ENCODE peak calls at places on chromosomes 4 and X, in ten cellular contexts. X is tibial nerve, L is GM12865, V is psoas muscle, E is AG04450, H is mammary epithelial cell, C is right atrium auricular region, Q is cardiac fibroblast, T is brain microvascular endothelial cell, K is fibroblast of pulmonary artery. S is an unnamed sample.

GRCh38 chr4:7295201-7295916 is 103.0 kb downstream of the SORCS2 start:
- DNase-seq in X (peak), L (no peak), V (peak), E (no peak), H (no peak), C (no peak), Q (peak), T (no peak), K (peak), S (peak)

GRCh38 chr4:117773067-117773946 is 261.0 kb upstream of the NDST3 start:
- DNase-seq in X (no peak), L (no peak), V (no peak), E (no peak), H (no peak), C (no peak), Q (no peak), T (no peak), K (no peak), S (no peak)

GRCh38 chr4:5710962-5711478 is at the start of gene EVC:
- DNase-seq in X (peak), L (no peak), V (peak), E (peak), H (peak), C (peak), Q (peak), T (peak), K (peak), S (peak)

GRCh38 chr4:141657550-141657949 is 21.2 kb downstream of the IL15 start:
- DNase-seq in X (no peak), L (no peak), V (no peak), E (no peak), H (no peak), C (no peak), Q (no peak), T (no peak), K (no peak), S (no peak)

GRCh38 chr4:138410266-138410665 is 168.1 kb upstream of the SLC7A11 start:
- DNase-seq in X (no peak), L (peak), V (no peak), E (no peak), H (no peak), C (no peak), Q (no peak), T (no peak), K (no peak), S (no peak)

GRCh38 chr4:168019019-168019651 is 73.2 kb upstream of the ANXA10 start:
- DNase-seq in X (no peak), L (no peak), V (no peak), E (peak), H (peak), C (no peak), Q (peak), T (peak), K (peak), S (no peak)

GRCh38 chr4:99852199-99852718 is 35.6 kb downstream of the DAPP1 start:
- DNase-seq in X (no peak), L (peak), V (no peak), E (no peak), H (no peak), C (no peak), Q (no peak), T (no peak), K (no peak), S (no peak)

GRCh38 chr4:140309124-140309870 is 64.1 kb upstream of the SCOC start:
- DNase-seq in X (no peak), L (no peak), V (no peak), E (no peak), H (peak), C (no peak), Q (no peak), T (peak), K (peak), S (no peak)

GRCh38 chr4:70992354-70992753 is 1.1 kb upstream of the DCK start:
- DNase-seq in X (no peak), L (peak), V (no peak), E (no peak), H (peak), C (no peak), Q (no peak), T (no peak), K (no peak), S (no peak)

GRCh38 chrX:2705036-2705435 is 13.9 kb downstream of the CD99 start:
- DNase-seq in X (peak), L (no peak), V (no peak), E (no peak), H (no peak), C (no peak), Q (peak), T (no peak), K (peak), S (no peak)

GRCh38 chrX:132292753-132293152 is 73.5 kb upstream of the RAP2C start:
- DNase-seq in X (peak), L (peak), V (no peak), E (peak), H (peak), C (no peak), Q (peak), T (peak), K (peak), S (peak)

GRCh38 chr4:82469776-82470345 is 39.5 kb downstream of the ENOPH1 start:
- DNase-seq in X (no peak), L (no peak), V (no peak), E (peak), H (peak), C (no peak), Q (peak), T (peak), K (peak), S (no peak)

GRCh38 chr4:169283114-169283509 is 12.4 kb upstream of the SH3RF1 start:
- DNase-seq in X (no peak), L (no peak), V (no peak), E (peak), H (peak), C (no peak), Q (peak), T (peak), K (peak), S (no peak)

GRCh38 chr4:185128272-185129119 is 14.6 kb upstream of the SLC25A4 start:
- DNase-seq in X (no peak), L (no peak), V (peak), E (no peak), H (peak), C (no peak), Q (no peak), T (no peak), K (peak), S (peak)

GRCh38 chrX:38803286-38803608 is 2.0 kb downstream of the MID1IP1 start:
- DNase-seq in X (no peak), L (peak), V (no peak), E (no peak), H (no peak), C (no peak), Q (no peak), T (no peak), K (no peak), S (no peak)

GRCh38 chr4:180940680-180941079 is 1302.5 kb upstream of the TENM3 start:
- DNase-seq in X (no peak), L (no peak), V (no peak), E (no peak), H (no peak), C (no peak), Q (no peak), T (no peak), K (no peak), S (no peak)

GRCh38 chr4:56026596-56026995 is 77.9 kb downstream of the CEP135 start:
- DNase-seq in X (no peak), L (no peak), V (no peak), E (no peak), H (peak), C (no peak), Q (no peak), T (no peak), K (peak), S (no peak)

GRCh38 chrX:108307408-108308085 is 130.7 kb downstream of the COL4A6 start:
- DNase-seq in X (no peak), L (no peak), V (peak), E (no peak), H (no peak), C (no peak), Q (peak), T (peak), K (peak), S (no peak)

GRCh38 chr4:48669086-48669485 is 111.0 kb downstream of the FRYL start:
- DNase-seq in X (no peak), L (no peak), V (no peak), E (no peak), H (no peak), C (no peak), Q (no peak), T (no peak), K (no peak), S (no peak)

GRCh38 chrX:13257223-13258051 is 62.4 kb downstream of the ATXN3L start:
- DNase-seq in X (no peak), L (peak), V (no peak), E (no peak), H (no peak), C (no peak), Q (no peak), T (no peak), K (no peak), S (no peak)

GRCh38 chr4:137180349-137180748 is 351.9 kb downstream of the PCDH18 start:
- DNase-seq in X (no peak), L (no peak), V (no peak), E (no peak), H (no peak), C (no peak), Q (peak), T (no peak), K (no peak), S (no peak)

GRCh38 chrX:151703487-151703886 is 8.2 kb downstream of the PRRG3 start:
- DNase-seq in X (no peak), L (no peak), V (peak), E (no peak), H (no peak), C (no peak), Q (peak), T (no peak), K (no peak), S (peak)

GRCh38 chrX:24954732-24955131 is 61.0 kb downstream of the ARX start:
- DNase-seq in X (no peak), L (no peak), V (no peak), E (no peak), H (no peak), C (no peak), Q (no peak), T (no peak), K (no peak), S (no peak)

GRCh38 chr4:42048394-42048793 is 58.1 kb downstream of the SLC30A9 start:
- DNase-seq in X (no peak), L (no peak), V (no peak), E (peak), H (peak), C (no peak), Q (peak), T (peak), K (peak), S (no peak)

GRCh38 chr4:182448281-182449151 is 205.3 kb downstream of the TENM3 start:
- DNase-seq in X (peak), L (peak), V (peak), E (peak), H (peak), C (peak), Q (peak), T (peak), K (peak), S (peak)

GRCh38 chrX:13540602-13541001 is 28.8 kb upstream of the EGFL6 start:
- DNase-seq in X (no peak), L (no peak), V (no peak), E (no peak), H (no peak), C (no peak), Q (no peak), T (no peak), K (no peak), S (no peak)

DNA sequence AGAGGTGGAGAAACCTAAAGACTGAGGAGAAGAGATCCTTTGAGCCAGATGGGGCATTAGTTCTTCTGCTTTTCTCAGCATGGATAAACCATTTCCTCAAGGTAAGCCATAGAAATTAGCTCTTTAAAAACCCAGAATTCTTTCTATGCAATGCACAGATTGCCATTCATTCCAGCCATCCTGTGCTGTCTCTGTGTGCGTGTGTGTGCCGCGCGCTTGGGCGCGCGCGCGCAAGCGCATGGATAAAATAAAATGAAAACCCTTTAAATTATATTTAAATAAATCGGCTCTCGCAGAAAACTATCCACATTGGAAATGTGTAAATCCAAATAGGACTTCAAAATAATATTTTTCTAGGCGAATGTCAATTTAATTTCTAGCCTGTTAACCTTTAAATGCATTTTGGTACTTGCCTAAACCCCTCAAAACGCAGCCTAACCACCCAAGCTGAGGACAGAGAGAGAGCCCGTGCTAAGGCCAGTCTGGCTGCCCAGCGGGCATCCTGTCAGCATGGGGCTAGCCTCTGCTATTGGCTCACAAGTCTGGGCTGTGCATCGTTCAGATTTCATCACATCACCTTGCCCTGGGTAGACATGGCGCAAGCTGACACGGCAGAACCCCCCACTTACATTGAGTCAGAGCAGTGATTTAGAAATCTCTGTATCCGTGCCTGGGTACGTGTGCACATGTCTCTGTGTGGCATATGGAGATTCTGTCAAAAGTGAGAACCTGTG is 112.9 kb upstream of the VAMP7 start:
- DNase-seq in X (no peak), L (no peak), V (peak), E (no peak), H (peak), C (no peak), Q (peak), T (peak), K (peak), S (no peak)
- H3K4me3 ChIP-seq in X (no peak), L (no peak), V (peak), E (peak), H (peak), C (peak), Q (peak), T (peak), K (peak), S (no peak)

GRCh38 chr4:153790962-153791551 is 2.2 kb upstream of the SFRP2 start:
- DNase-seq in X (peak), L (no peak), V (peak), E (no peak), H (no peak), C (no peak), Q (no peak), T (no peak), K (peak), S (no peak)
- H3K4me3 ChIP-seq in X (peak), L (no peak), V (peak), E (peak), H (no peak), C (peak), Q (peak), T (peak), K (no peak), S (no peak)

GRCh38 chrX:138708268-138708667 is 3.2 kb downstream of the FGF13 start:
- DNase-seq in X (no peak), L (no peak), V (no peak), E (no peak), H (no peak), C (no peak), Q (no peak), T (no peak), K (no peak), S (no peak)

GRCh38 chrX:138710311-138710791 is 1.2 kb downstream of the FGF13 start:
- DNase-seq in X (no peak), L (no peak), V (peak), E (no peak), H (no peak), C (no peak), Q (no peak), T (no peak), K (no peak), S (no peak)

GRCh38 chrX:138711399-138712347 is at the start of gene FGF13:
- DNase-seq in X (no peak), L (peak), V (peak), E (no peak), H (no peak), C (no peak), Q (no peak), T (no peak), K (no peak), S (peak)

GRCh38 chrX:138709886-138710285 is 1.6 kb downstream of the FGF13 start:
- DNase-seq in X (no peak), L (no peak), V (no peak), E (no peak), H (no peak), C (no peak), Q (no peak), T (no peak), K (no peak), S (no peak)

GRCh38 chrX:138710866-138711331 is 618 bp downstream of the FGF13 start:
- DNase-seq in X (no peak), L (no peak), V (peak), E (no peak), H (no peak), C (no peak), Q (no peak), T (no peak), K (no peak), S (peak)
- H3K4me3 ChIP-seq in X (peak), L (no peak), V (peak), E (no peak), H (peak), C (peak), Q (no peak), T (peak), K (no peak), S (peak)

GRCh38 chr4:26788341-26788733 is 72.3 kb upstream of the STIM2 start:
- DNase-seq in X (no peak), L (no peak), V (no peak), E (no peak), H (no peak), C (no peak), Q (no peak), T (no peak), K (no peak), S (no peak)
- H3K4me3 ChIP-seq in X (no peak), L (no peak), V (peak), E (no peak), H (no peak), C (no peak), Q (no peak), T (no peak), K (no peak), S (no peak)

DNA sequence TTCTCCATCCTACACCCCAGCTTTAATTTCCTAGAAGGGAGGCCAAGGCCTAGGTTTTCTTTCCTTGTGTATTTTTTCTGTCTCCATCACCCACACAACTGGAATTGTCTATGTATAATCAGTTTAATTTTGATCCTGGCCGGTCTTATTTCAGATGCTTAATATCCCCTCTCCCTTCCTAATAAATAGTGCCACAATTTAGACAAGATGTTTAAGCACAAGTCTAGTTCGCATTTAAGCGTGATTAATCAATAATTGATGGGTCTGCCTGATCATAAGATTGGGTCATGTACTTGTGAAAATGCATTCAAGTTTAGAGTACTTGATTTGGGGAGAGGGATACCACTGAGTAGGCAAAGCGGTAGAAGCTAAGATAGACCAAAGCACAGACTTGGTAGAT is 2.4 kb downstream of the BMP2K start:
- DNase-seq in X (no peak), L (no peak), V (no peak), E (no peak), H (no peak), C (no peak), Q (no peak), T (no peak), K (no peak), S (no peak)
- H3K4me3 ChIP-seq in X (peak), L (peak), V (peak), E (peak), H (no peak), C (peak), Q (no peak), T (no peak), K (peak), S (no peak)